ENCODE peak calls at places on chromosomes 3 and 15, in five cellular contexts. X is HepG2, D is NT2/D1, W is MM.1S, O is psoas muscle. G is an unnamed sample.

GRCh38 chr15:99387769-99388168 is 136.5 kb downstream of the LRRC28 start:
- DNase-seq in O (no peak), X (no peak), W (no peak), D (no peak), G (no peak)

GRCh38 chr3:72520690-72521308 is 327.4 kb downstream of the SHQ1 start:
- DNase-seq in X (peak; percentile 53), W (no peak), D (no peak), O (no peak), G (no peak)

GRCh38 chr15:39801641-39802309 is 19.1 kb upstream of the FSIP1 start:
- DNase-seq in W (peak; percentile 40), O (no peak), D (no peak), X (peak; percentile 36), G (no peak)

GRCh38 chr15:97470417-97470816 is 490.1 kb upstream of the ARRDC4 start:
- DNase-seq in D (no peak), X (no peak), O (no peak), W (no peak), G (no peak)

GRCh38 chr3:122598556-122598955 is 21.1 kb downstream of the PARP15 start:
- DNase-seq in X (no peak), D (no peak), O (no peak), W (no peak), G (no peak)

GRCh38 chr15:39830166-39830565 is 47.5 kb upstream of the FSIP1 start:
- DNase-seq in O (no peak), D (no peak), X (no peak), W (no peak), G (no peak)

GRCh38 chr3:73580343-73580742 is 44.4 kb downstream of the PDZRN3 start:
- DNase-seq in X (no peak), D (no peak), W (no peak), O (no peak), G (no peak)

GRCh38 chr3:160941885-160942494 is 163.2 kb downstream of the B3GALNT1 start:
- DNase-seq in D (peak; percentile 50), X (peak; percentile 61), O (no peak), W (peak; percentile 88), G (no peak)

GRCh38 chr3:46196261-46196957 is 11.7 kb downstream of the CCR1 start:
- DNase-seq in X (no peak), O (no peak), D (no peak), W (no peak), G (no peak)

GRCh38 chr3:52774066-52774713 is 3.2 kb upstream of the ITIH1 start:
- DNase-seq in X (no peak), O (peak; percentile 30), W (no peak), D (no peak), G (no peak)

GRCh38 chr3:57152150-57152549 is 13.0 kb downstream of the IL17RD start:
- DNase-seq in X (peak; percentile 9), W (no peak), O (peak; percentile 62), D (no peak), G (no peak)

GRCh38 chr3:129618186-129618820 is 11.8 kb upstream of the PLXND1 start:
- DNase-seq in W (no peak), O (peak; percentile 50), D (no peak), X (no peak), G (no peak)

GRCh38 chr15:90871716-90872480 is 3.5 kb downstream of the FURIN start:
- DNase-seq in W (peak; percentile 25), X (no peak), O (no peak), D (no peak), G (no peak)

GRCh38 chr15:78540955-78541743 is 905 bp downstream of the PSMA4 start:
- DNase-seq in O (no peak), D (no peak), X (no peak), W (no peak), G (no peak)

GRCh38 chr15:70351391-70351790 is 253.7 kb upstream of the TLE3 start:
- DNase-seq in D (no peak), W (no peak), X (no peak), O (no peak), G (no peak)

GRCh38 chr3:15269091-15269989 is 63.0 kb downstream of the SH3BP5 start:
- DNase-seq in X (no peak), O (peak; percentile 91), D (no peak), W (no peak), G (peak; percentile 54)

GRCh38 chr3:48536787-48537186 is 19.8 kb downstream of the PFKFB4 start:
- DNase-seq in O (no peak), X (no peak), D (no peak), W (no peak), G (no peak)

GRCh38 chr15:50137330-50137761 is 18.3 kb upstream of the ATP8B4 start:
- DNase-seq in D (no peak), X (no peak), O (no peak), W (no peak), G (no peak)

GRCh38 chr3:16179771-16180736 is 5.6 kb downstream of the GALNT15 start:
- DNase-seq in X (peak; percentile 31), W (no peak), O (no peak), D (no peak), G (no peak)

GRCh38 chr3:151925876-151926275 is 52.4 kb downstream of the SUCNR1 start:
- DNase-seq in X (no peak), W (no peak), D (no peak), O (no peak), G (no peak)

GRCh38 chr3:188153949-188154757 is at the start of gene LPP:
- DNase-seq in W (peak; percentile 51), D (peak; percentile 15), O (peak; percentile 90), X (peak; percentile 47), G (peak; percentile 35)

GRCh38 chr3:52313774-52314188 is 2.3 kb upstream of the DNAH1 start:
- DNase-seq in W (peak; percentile 76), D (no peak), O (no peak), X (no peak), G (no peak)

GRCh38 chr15:22966321-22967083 is 13.7 kb downstream of the CYFIP1 start:
- DNase-seq in W (no peak), X (no peak), O (no peak), D (no peak), G (no peak)

GRCh38 chr3:9248232-9249191 is 934 bp downstream of the SRGAP3 start:
- DNase-seq in D (no peak), W (no peak), X (no peak), O (no peak), G (no peak)

GRCh38 chr15:67091073-67091965 is 25.9 kb downstream of the SMAD3 start:
- DNase-seq in W (peak; percentile 55), X (no peak), O (peak; percentile 93), D (no peak), G (no peak)

GRCh38 chr3:194494951-194495374 is 8.2 kb upstream of the ATP13A3 start:
- DNase-seq in O (no peak), D (no peak), X (peak; percentile 89), W (no peak), G (no peak)
- H3K36me3 ChIP-seq in O (no peaks in the 10 kb centered on the region), D (no peaks in the 10 kb centered on the region), X (no peaks in the 10 kb centered on the region), W (no peaks in the 10 kb centered on the region), G (no peaks in the 10 kb centered on the region)

DNA sequence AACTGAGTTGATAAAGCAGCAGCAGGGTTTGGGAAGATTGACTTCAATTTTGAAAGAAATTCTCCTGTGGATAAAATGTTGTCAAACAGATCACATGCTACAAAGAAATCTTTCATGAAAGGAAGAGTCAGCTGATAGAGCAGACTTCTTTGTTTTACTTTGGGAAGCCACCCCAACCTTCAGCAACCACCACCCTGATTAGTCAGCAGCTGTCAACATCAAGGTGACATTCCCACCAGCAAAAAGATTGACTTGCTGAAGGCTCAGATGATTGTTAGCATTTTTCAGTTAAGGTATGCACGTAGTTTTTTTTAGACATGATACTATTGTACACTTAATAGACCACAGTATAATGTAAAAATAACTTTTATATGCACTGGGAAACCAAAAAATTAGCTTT is 87.6 kb upstream of the ACKR4 start:
- DNase-seq in O (no peak), X (no peak), W (peak; percentile 73), D (no peak), G (no peak)
- H3K36me3 ChIP-seq in O (peaks cover 3% of the 10 kb centered on the region), X (peaks cover 43% of the 10 kb centered on the region), W (peaks cover 6% of the 10 kb centered on the region), D (peaks cover 86% of the 10 kb centered on the region), G (no peaks in the 10 kb centered on the region)

GRCh38 chr15:74800559-74801094 is 12.0 kb upstream of the LMAN1L start:
- DNase-seq in W (no peak), D (no peak), O (no peak), X (no peak), G (no peak)

GRCh38 chr15:74799255-74799842 is 13.3 kb upstream of the LMAN1L start:
- DNase-seq in D (no peak), W (peak; percentile 47), O (no peak), X (no peak), G (no peak)

GRCh38 chr15:74798388-74799254 is 14.0 kb upstream of the LMAN1L start:
- DNase-seq in O (peak; percentile 85), D (no peak), X (no peak), W (no peak), G (no peak)

GRCh38 chr15:74801311-74801997 is 11.2 kb upstream of the LMAN1L start:
- DNase-seq in W (no peak), O (no peak), X (no peak), D (no peak), G (no peak)

DNA sequence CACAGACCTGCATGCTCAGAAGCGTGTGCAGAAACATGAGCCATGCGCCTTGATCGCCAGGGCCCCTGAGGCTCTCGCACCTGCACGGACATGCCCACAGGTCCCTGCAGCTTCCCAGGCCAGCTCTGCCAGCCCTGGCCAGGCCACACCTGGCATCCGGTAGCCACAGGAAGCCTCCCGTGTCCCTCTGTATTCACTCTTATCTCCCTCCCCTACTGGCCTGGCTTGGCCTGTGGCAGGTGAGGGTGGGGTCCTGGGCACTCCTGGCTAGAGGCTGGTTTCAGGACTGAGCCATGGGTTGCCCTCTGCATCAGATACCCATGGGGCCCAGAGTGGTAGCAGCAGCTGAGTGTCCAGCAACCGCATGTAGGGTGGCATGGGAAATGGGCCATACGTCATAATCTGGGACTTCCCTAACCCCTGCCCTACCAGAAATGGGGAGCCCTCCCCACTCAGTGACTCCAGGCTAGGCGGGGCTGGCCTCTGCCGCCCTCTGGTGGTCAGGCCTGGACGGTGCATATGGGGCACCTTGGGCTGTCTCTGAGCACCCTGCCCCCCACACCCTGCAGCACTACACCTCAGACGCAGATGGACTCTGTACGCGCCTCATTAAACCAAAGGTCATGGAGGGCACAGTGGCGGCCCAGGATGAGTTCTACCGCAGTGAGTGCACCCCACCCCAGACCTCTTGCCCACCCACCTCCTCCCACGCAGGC is 12.6 kb upstream of the LMAN1L start:
- DNase-seq in D (no peak), O (peak; percentile 90), W (peak; percentile 88), X (peak; percentile 43), G (no peak)
- H3K36me3 ChIP-seq in D (peaks cover 83% of the 10 kb centered on the region), O (peaks cover 4% of the 10 kb centered on the region), W (peaks cover 21% of the 10 kb centered on the region), X (peaks cover 41% of the 10 kb centered on the region), G (peaks cover 27% of the 10 kb centered on the region)

GRCh38 chr3:124772081-124772831 is 42.0 kb downstream of the UMPS start:
- DNase-seq in X (no peak), W (no peak), O (peak; percentile 68), D (no peak), G (no peak)
- H3K36me3 ChIP-seq in X (peaks cover 81% of the 10 kb centered on the region), W (no peaks in the 10 kb centered on the region), O (no peaks in the 10 kb centered on the region), D (peaks cover 77% of the 10 kb centered on the region), G (no peaks in the 10 kb centered on the region)